ENCODE peak calls at places on chromosomes 1 and 21, in seven cellular contexts. J, W, I, O, E, K and Q are unnamed samples.
A peak's percentile ranks its signal among the peaks of the same experiment; 100 is the strongest.

GRCh38 chr21:15210235-15210678 is 145.5 kb upstream of the NRIP1 start:
- DNase-seq in W (peak; percentile 73), O (no peak), I (no peak), J (no peak), K (peak; percentile 27), E (no peak), Q (no peak)

GRCh38 chr1:37177230-37177864 is 143.0 kb upstream of the GRIK3 start:
- DNase-seq in J (no peak), O (no peak), E (no peak), K (no peak), W (no peak), I (no peak), Q (peak; percentile 40)

GRCh38 chr21:32818411-32818810 is 46.9 kb upstream of the PAXBP1 start:
- DNase-seq in J (no peak), W (no peak), I (no peak), K (no peak), O (no peak), E (no peak), Q (no peak)

GRCh38 chr1:57089221-57089620 is 123.4 kb upstream of the C8B start:
- DNase-seq in J (no peak), W (no peak), O (no peak), I (no peak), K (no peak), E (no peak), Q (no peak)

GRCh38 chr1:48741380-48741779 is 35.3 kb downstream of the BEND5 start:
- DNase-seq in I (no peak), J (no peak), W (no peak), O (no peak), K (no peak), E (no peak), Q (no peak)

GRCh38 chr1:112625696-112626095 is 6.1 kb downstream of the CAPZA1 start:
- DNase-seq in I (no peak), O (no peak), E (no peak), K (peak; percentile 17), J (no peak), W (no peak), Q (no peak)

GRCh38 chr1:108502624-108503023 is 52.5 kb downstream of the NBPF6 start:
- DNase-seq in K (no peak), E (no peak), O (no peak), J (no peak), I (no peak), W (no peak), Q (no peak)

GRCh38 chr1:192167941-192168685 is 9.9 kb downstream of the RGS18 start:
- DNase-seq in E (no peak), I (no peak), O (no peak), J (no peak), K (no peak), W (no peak), Q (no peak)

GRCh38 chr1:10819198-10819901 is 22.9 kb upstream of the CASZ1 start:
- DNase-seq in I (no peak), E (no peak), K (no peak), W (no peak), O (no peak), J (no peak), Q (no peak)

GRCh38 chr1:215888159-215888558 is 321.1 kb downstream of the KCTD3 start:
- DNase-seq in K (no peak), I (no peak), W (no peak), O (no peak), J (no peak), E (no peak), Q (no peak)

GRCh38 chr1:24635195-24635843 is 7.8 kb upstream of the SRRM1 start:
- DNase-seq in E (no peak), J (no peak), I (no peak), O (no peak), W (no peak), K (no peak), Q (no peak)

GRCh38 chr1:194705123-194705522 is 1518.7 kb upstream of the B3GALT2 start:
- DNase-seq in I (no peak), J (no peak), E (no peak), K (no peak), O (no peak), W (no peak), Q (no peak)

GRCh38 chr1:186155594-186155993 is 219.5 kb downstream of the TPR start:
- DNase-seq in I (no peak), E (no peak), K (no peak), J (no peak), O (no peak), W (no peak), Q (no peak)

GRCh38 chr1:21323091-21323490 is 32.8 kb upstream of the ECE1 start:
- DNase-seq in W (no peak), J (no peak), K (no peak), E (no peak), I (no peak), O (no peak), Q (no peak)

GRCh38 chr1:75316230-75316629 is 182.0 kb downstream of the LHX8 start:
- DNase-seq in E (no peak), O (no peak), W (no peak), J (no peak), K (no peak), I (no peak), Q (no peak)

GRCh38 chr1:202063093-202063492 is 52.7 kb downstream of the ELF3 start:
- DNase-seq in E (no peak), W (no peak), O (no peak), I (no peak), K (no peak), J (no peak), Q (no peak)

GRCh38 chr1:89670168-89670567 is 37.2 kb downstream of the LRRC8C start:
- DNase-seq in E (no peak), K (no peak), W (no peak), O (no peak), J (no peak), I (no peak), Q (no peak)

GRCh38 chr1:201288007-201288406 is 4.7 kb downstream of the PKP1 start:
- DNase-seq in E (no peak), W (peak; percentile 27), K (no peak), J (no peak), I (no peak), O (no peak), Q (no peak)

GRCh38 chr21:25169370-25169769 is 437.9 kb downstream of the MRPL39 start:
- DNase-seq in E (no peak), J (no peak), I (no peak), K (no peak), W (no peak), O (no peak), Q (no peak)

GRCh38 chr1:154534263-154534844 is 24.1 kb downstream of the UBE2Q1 start:
- DNase-seq in J (no peak), I (no peak), E (no peak), O (no peak), W (no peak), K (no peak), Q (no peak)

GRCh38 chr21:42124826-42125570 is 53.9 kb downstream of the UMODL1 start:
- DNase-seq in I (no peak), O (no peak), E (no peak), J (no peak), K (no peak), W (no peak), Q (no peak)

GRCh38 chr21:42127164-42128125 is 56.3 kb downstream of the UMODL1 start:
- DNase-seq in I (no peak), W (peak; percentile 37), O (no peak), K (no peak), E (no peak), J (no peak), Q (no peak)

GRCh38 chr21:42124081-42124480 is 53.0 kb downstream of the UMODL1 start:
- DNase-seq in K (no peak), E (no peak), O (no peak), I (no peak), W (peak; percentile 66), J (no peak), Q (no peak)

GRCh38 chr21:42123509-42123908 is 52.4 kb downstream of the UMODL1 start:
- DNase-seq in O (no peak), I (no peak), J (no peak), K (no peak), W (no peak), E (no peak), Q (no peak)

DNA sequence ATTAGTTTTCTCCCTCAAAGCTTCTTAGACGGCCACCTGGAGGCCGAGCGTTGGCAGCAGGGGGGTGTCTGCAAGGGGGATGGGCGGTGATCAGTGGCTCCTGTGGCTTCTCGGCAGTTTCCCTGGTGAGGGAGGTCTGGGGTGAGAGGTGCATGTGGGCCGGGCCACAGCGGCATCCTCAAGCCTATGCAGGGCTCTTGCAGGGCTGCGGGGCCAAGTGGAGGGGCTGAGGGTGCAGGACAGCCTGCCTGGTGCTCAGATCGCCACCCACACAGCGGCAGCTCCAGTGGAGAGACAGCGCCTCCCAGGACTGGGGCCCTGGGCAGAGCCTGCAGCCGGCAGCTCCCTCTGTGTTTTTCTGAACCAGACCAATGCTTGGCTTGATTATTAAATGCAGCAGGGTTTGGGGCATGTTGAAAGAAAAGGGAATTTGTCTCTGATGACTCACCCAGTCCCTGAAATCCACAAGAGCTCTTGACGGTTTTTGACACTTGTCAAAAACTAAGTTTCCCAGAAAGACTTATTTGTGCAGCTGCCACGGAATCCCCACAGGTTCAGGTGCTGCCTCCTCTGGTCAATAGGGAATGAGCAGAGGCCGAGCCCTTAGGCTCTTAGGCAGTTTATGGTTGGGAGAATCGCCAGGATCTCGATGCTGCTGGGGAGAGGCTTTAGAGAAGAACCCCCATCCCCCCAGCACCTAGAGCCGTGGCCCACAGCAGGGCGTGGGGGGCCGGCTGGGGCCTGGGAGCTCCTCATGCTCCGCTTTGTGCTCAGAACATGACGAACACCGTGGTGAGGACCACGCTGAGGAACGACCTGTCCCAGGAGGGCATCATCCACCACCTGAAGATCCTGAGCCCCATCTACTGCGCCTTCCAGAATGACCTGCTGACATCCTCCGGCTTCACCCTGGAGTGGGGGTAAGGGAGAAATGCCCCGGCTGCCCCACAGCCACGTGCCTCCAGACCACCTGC is 54.7 kb downstream of the UMODL1 start:
- DNase-seq in J (no peak), I (no peak), O (no peak), E (no peak), W (peak; percentile 70), K (no peak), Q (no peak)
- TF ChIP-seq CTCF in J (no peak), I (no peak), O (no peak), E (no peak), W (no peak), K (no peak), Q (no peak)

DNA sequence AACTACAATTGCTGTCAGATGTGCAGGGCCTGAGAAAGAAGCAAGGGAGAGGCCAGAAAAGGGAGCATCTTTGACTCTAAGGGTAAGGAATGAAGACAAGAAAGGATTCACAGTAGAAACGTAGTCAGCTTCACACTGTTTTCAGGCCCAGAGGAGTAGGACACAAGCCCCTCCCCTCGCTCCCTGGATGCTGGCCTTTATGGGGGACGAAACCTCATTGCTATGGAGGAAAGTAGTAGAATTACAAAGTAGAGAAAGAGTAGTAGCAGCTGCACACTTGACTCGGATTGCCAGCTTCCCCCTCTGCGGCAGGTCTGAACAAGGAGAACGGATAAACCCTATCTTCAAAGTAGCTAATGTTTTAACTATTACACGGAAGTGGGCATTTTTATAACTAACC is 842.7 kb downstream of the LTN1 start:
- DNase-seq in J (no peak), K (no peak), I (no peak), E (no peak), W (no peak), O (no peak), Q (no peak)
- TF ChIP-seq CTCF in J (no peak), K (no peak), I (no peak), E (no peak), W (no peak), O (no peak), Q (no peak)

GRCh38 chr1:14095001-14095400 is 395.0 kb downstream of the PRDM2 start:
- DNase-seq in W (no peak), E (no peak), J (no peak), I (no peak), O (no peak), K (no peak), Q (no peak)
- TF ChIP-seq CTCF in W (no peak), E (peak; percentile 12), J (no peak), I (no peak), O (no peak), K (peak; percentile 29), Q (peak; percentile 60)

GRCh38 chr1:206606867-206607266 is 5.4 kb downstream of the EIF2D start:
- DNase-seq in E (no peak), K (no peak), W (no peak), J (no peak), O (no peak), I (no peak), Q (no peak)
- TF ChIP-seq CTCF in E (no peak), K (no peak), W (no peak), J (no peak), O (peak; percentile 46), I (no peak), Q (peak; percentile 71)